ENCODE peak calls at places on chromosomes 2 and 18, in four cellular contexts. A is cardiac fibroblast, J is adrenal gland, D is neural crest cell. Z is an unnamed sample.

GRCh38 chr2:216221806-216222205 is 112.7 kb downstream of the XRCC5 start:
- DNase-seq in A (peak), J (no peak), D (no peak), Z (no peak)

GRCh38 chr2:162072976-162073775 is 839 bp downstream of the DPP4 start:
- DNase-seq in A (peak), J (peak), D (peak), Z (no peak)

GRCh38 chr18:44079602-44080001 is 601.1 kb upstream of the SETBP1 start:
- DNase-seq in A (peak), J (no peak), D (no peak), Z (peak)

GRCh38 chr2:46127176-46127575 is 170.0 kb upstream of the EPAS1 start:
- DNase-seq in A (no peak), J (no peak), D (no peak), Z (no peak)

GRCh38 chr2:26848336-26849055 is 564 bp downstream of the DPYSL5 start:
- DNase-seq in A (no peak), J (peak), D (peak), Z (no peak)

GRCh38 chr2:102520009-102520408 is 47.0 kb downstream of the SLC9A4 start:
- DNase-seq in A (peak), J (no peak), D (no peak), Z (no peak)

GRCh38 chr2:99662761-99663341 is 173.0 kb upstream of the REV1 start:
- DNase-seq in A (peak), J (no peak), D (no peak), Z (peak)

GRCh38 chr2:210268281-210268680 is 43.0 kb upstream of the ACADL start:
- DNase-seq in A (no peak), J (no peak), D (no peak), Z (no peak)

GRCh38 chr2:227010433-227010832 is 153.6 kb downstream of the COL4A4 start:
- DNase-seq in A (peak), J (no peak), D (no peak), Z (peak)

GRCh38 chr18:78814321-78814720 is 165.3 kb upstream of the SALL3 start:
- DNase-seq in A (no peak), J (no peak), D (no peak), Z (no peak)

GRCh38 chr2:176339208-176339607 is 70.0 kb downstream of the MTX2 start:
- DNase-seq in A (no peak), J (no peak), D (no peak), Z (no peak)

GRCh38 chr2:220705678-220706077 is 866.4 kb downstream of the EPHA4 start:
- DNase-seq in A (no peak), J (no peak), D (no peak), Z (no peak)

GRCh38 chr2:831638-832037 is 119.0 kb upstream of the SNTG2 start:
- DNase-seq in A (no peak), J (no peak), D (no peak), Z (no peak)

GRCh38 chr2:190197143-190197720 is 122.4 kb downstream of the HIBCH start:
- DNase-seq in A (no peak), J (no peak), D (no peak), Z (no peak)

GRCh38 chr2:166899676-166900075 is 11.4 kb downstream of the XIRP2 start:
- DNase-seq in A (no peak), J (no peak), D (no peak), Z (no peak)

GRCh38 chr2:96103388-96103705 is 13.0 kb downstream of the ADRA2B start:
- DNase-seq in A (no peak), J (no peak), D (no peak), Z (no peak)

GRCh38 chr18:5195656-5196055 is 1.4 kb downstream of the AKAIN1 start:
- DNase-seq in A (no peak), J (no peak), D (no peak), Z (no peak)

GRCh38 chr2:164705412-164706167 is 84.3 kb upstream of the GRB14 start:
- DNase-seq in A (no peak), J (no peak), D (no peak), Z (no peak)

GRCh38 chr18:48159816-48160215 is 229.4 kb upstream of the SMAD2 start:
- DNase-seq in A (no peak), J (no peak), D (no peak), Z (no peak)

Z was measured in AG04450.